ENCODE peak calls at places on chromosomes 4 and X, in four cellular contexts. One of them, this sample, is unnamed.
A peak's percentile ranks its signal among the peaks of the same experiment; 100 is the strongest.

GRCh38 chr4:168784786-168785461 is 225.1 kb downstream of the CBR4 start:
- DNase-seq in dorsolateral prefrontal cortex: no peak
- DNase-seq in mammary epithelial cell: peak; percentile 95
- DNase-seq in DND-41: no peak
- DNase-seq in this sample: peak; percentile 33

GRCh38 chrX:118976599-118977340 is 2.4 kb downstream of the LONRF3 start:
- DNase-seq in dorsolateral prefrontal cortex: no peak
- DNase-seq in mammary epithelial cell: no peak
- DNase-seq in DND-41: no peak
- DNase-seq in this sample: no peak

GRCh38 chrX:145003443-145003842 is 243.9 kb upstream of the SPANXN1 start:
- DNase-seq in dorsolateral prefrontal cortex: no peak
- DNase-seq in mammary epithelial cell: peak; percentile 76
- DNase-seq in DND-41: no peak
- DNase-seq in this sample: no peak

GRCh38 chr4:89324671-89325070 is 17.1 kb upstream of the GPRIN3 start:
- DNase-seq in dorsolateral prefrontal cortex: no peak
- DNase-seq in mammary epithelial cell: no peak
- DNase-seq in DND-41: no peak
- DNase-seq in this sample: no peak

GRCh38 chr4:109065006-109065405 is 237.5 kb downstream of the COL25A1 start:
- DNase-seq in dorsolateral prefrontal cortex: no peak
- DNase-seq in mammary epithelial cell: no peak
- DNase-seq in DND-41: no peak
- DNase-seq in this sample: no peak

GRCh38 chr4:149101649-149102048 is 659.4 kb upstream of the NR3C2 start:
- DNase-seq in dorsolateral prefrontal cortex: no peak
- DNase-seq in mammary epithelial cell: no peak
- DNase-seq in DND-41: no peak
- DNase-seq in this sample: no peak

GRCh38 chr4:128812360-128812958 is 3.0 kb downstream of the JADE1 start:
- DNase-seq in dorsolateral prefrontal cortex: no peak
- DNase-seq in mammary epithelial cell: peak; percentile 63
- DNase-seq in DND-41: no peak
- DNase-seq in this sample: peak; percentile 59

GRCh38 chrX:66698273-66699204 is 59.7 kb upstream of the EDA2R start:
- DNase-seq in dorsolateral prefrontal cortex: no peak
- DNase-seq in mammary epithelial cell: no peak
- DNase-seq in DND-41: no peak
- DNase-seq in this sample: no peak

GRCh38 chr4:90127706-90128345 is 632 bp downstream of the CCSER1 start:
- DNase-seq in dorsolateral prefrontal cortex: no peak
- DNase-seq in mammary epithelial cell: peak; percentile 25
- DNase-seq in DND-41: no peak
- DNase-seq in this sample: no peak

GRCh38 chr4:78325244-78326187 is 226.1 kb upstream of the ANXA3 start:
- DNase-seq in dorsolateral prefrontal cortex: no peak
- DNase-seq in mammary epithelial cell: peak; percentile 11
- DNase-seq in DND-41: no peak
- DNase-seq in this sample: no peak

GRCh38 chr4:56630876-56631666 is 50.0 kb downstream of the HOPX start:
- DNase-seq in dorsolateral prefrontal cortex: no peak
- DNase-seq in mammary epithelial cell: no peak
- DNase-seq in DND-41: no peak
- DNase-seq in this sample: no peak

GRCh38 chr4:17232575-17233253 is 279.2 kb downstream of the QDPR start:
- DNase-seq in dorsolateral prefrontal cortex: no peak
- DNase-seq in mammary epithelial cell: no peak
- DNase-seq in DND-41: no peak
- DNase-seq in this sample: no peak

GRCh38 chr4:2256156-2256731 is 5.7 kb downstream of the MXD4 start:
- DNase-seq in dorsolateral prefrontal cortex: peak; percentile 15
- DNase-seq in mammary epithelial cell: no peak
- DNase-seq in DND-41: peak; percentile 2
- DNase-seq in this sample: no peak

GRCh38 chr4:165013691-165014090 is 18.1 kb upstream of the TRIM60 start:
- DNase-seq in dorsolateral prefrontal cortex: no peak
- DNase-seq in mammary epithelial cell: no peak
- DNase-seq in DND-41: no peak
- DNase-seq in this sample: no peak

GRCh38 chr4:89249716-89250361 is 57.8 kb downstream of the GPRIN3 start:
- DNase-seq in dorsolateral prefrontal cortex: no peak
- DNase-seq in mammary epithelial cell: no peak
- DNase-seq in DND-41: no peak
- DNase-seq in this sample: no peak

GRCh38 chr4:114038762-114039392 is 59.4 kb upstream of the ARSJ start:
- DNase-seq in dorsolateral prefrontal cortex: no peak
- DNase-seq in mammary epithelial cell: no peak
- DNase-seq in DND-41: no peak
- DNase-seq in this sample: no peak

GRCh38 chr4:177759714-177760113 is 317.5 kb upstream of the AGA start:
- DNase-seq in dorsolateral prefrontal cortex: no peak
- DNase-seq in mammary epithelial cell: peak; percentile 84
- DNase-seq in DND-41: no peak
- DNase-seq in this sample: peak; percentile 4

GRCh38 chrX:2311483-2311882 is 189.3 kb downstream of the DHRSX start:
- DNase-seq in dorsolateral prefrontal cortex: no peak
- DNase-seq in mammary epithelial cell: no peak
- DNase-seq in DND-41: no peak
- DNase-seq in this sample: no peak

GRCh38 chrX:110462957-110463356 is 104.3 kb downstream of the RTL9 start:
- DNase-seq in dorsolateral prefrontal cortex: no peak
- DNase-seq in mammary epithelial cell: no peak
- DNase-seq in DND-41: no peak
- DNase-seq in this sample: peak; percentile 7

GRCh38 chr4:78439328-78439727 is 112.2 kb upstream of the ANXA3 start:
- DNase-seq in dorsolateral prefrontal cortex: no peak
- DNase-seq in mammary epithelial cell: no peak
- DNase-seq in DND-41: no peak
- DNase-seq in this sample: no peak

GRCh38 chr4:1072830-1073446 is 40.4 kb downstream of the RNF212 start:
- DNase-seq in dorsolateral prefrontal cortex: no peak
- DNase-seq in mammary epithelial cell: peak; percentile 55
- DNase-seq in DND-41: peak; percentile 51
- DNase-seq in this sample: peak; percentile 32

GRCh38 chr4:39812500-39812899 is 114.6 kb downstream of the UBE2K start:
- DNase-seq in dorsolateral prefrontal cortex: no peak
- DNase-seq in mammary epithelial cell: no peak
- DNase-seq in DND-41: no peak
- DNase-seq in this sample: no peak

GRCh38 chr4:25978327-25978726 is 64.3 kb downstream of the SMIM20 start:
- DNase-seq in dorsolateral prefrontal cortex: no peak
- DNase-seq in mammary epithelial cell: no peak
- DNase-seq in DND-41: no peak
- DNase-seq in this sample: no peak

GRCh38 chr4:25973346-25973745 is 59.3 kb downstream of the SMIM20 start:
- DNase-seq in dorsolateral prefrontal cortex: no peak
- DNase-seq in mammary epithelial cell: no peak
- DNase-seq in DND-41: no peak
- DNase-seq in this sample: no peak

GRCh38 chr4:25981749-25982148 is 67.7 kb downstream of the SMIM20 start:
- DNase-seq in dorsolateral prefrontal cortex: no peak
- DNase-seq in mammary epithelial cell: no peak
- DNase-seq in DND-41: no peak
- DNase-seq in this sample: no peak

GRCh38 chr4:25977397-25978170 is 63.6 kb downstream of the SMIM20 start:
- DNase-seq in dorsolateral prefrontal cortex: no peak
- DNase-seq in mammary epithelial cell: no peak
- DNase-seq in DND-41: no peak
- DNase-seq in this sample: no peak

GRCh38 chr4:25976780-25977179 is 62.8 kb downstream of the SMIM20 start:
- DNase-seq in dorsolateral prefrontal cortex: no peak
- DNase-seq in mammary epithelial cell: no peak
- DNase-seq in DND-41: no peak
- DNase-seq in this sample: no peak
- TF ChIP-seq CTCF in dorsolateral prefrontal cortex: no peak
- TF ChIP-seq CTCF in mammary epithelial cell: no peak
- TF ChIP-seq CTCF in DND-41: no peak
- TF ChIP-seq CTCF in this sample: no peak

GRCh38 chr4:139555705-139556070 is 331 bp downstream of the SETD7 start:
- DNase-seq in dorsolateral prefrontal cortex: peak; percentile 27
- DNase-seq in mammary epithelial cell: no peak
- DNase-seq in DND-41: no peak
- DNase-seq in this sample: peak; percentile 28

GRCh38 chr4:139554726-139555072 is 1.3 kb downstream of the SETD7 start:
- DNase-seq in dorsolateral prefrontal cortex: no peak
- DNase-seq in mammary epithelial cell: no peak
- DNase-seq in DND-41: no peak
- DNase-seq in this sample: no peak

GRCh38 chr4:139556071-139556734 is at the start of gene SETD7:
- DNase-seq in dorsolateral prefrontal cortex: peak; percentile 62
- DNase-seq in mammary epithelial cell: peak; percentile 78
- DNase-seq in DND-41: peak; percentile 78
- DNase-seq in this sample: peak; percentile 80

GRCh38 chr4:139553751-139554670 is 2.0 kb downstream of the SETD7 start:
- DNase-seq in dorsolateral prefrontal cortex: no peak
- DNase-seq in mammary epithelial cell: no peak
- DNase-seq in DND-41: no peak
- DNase-seq in this sample: no peak

GRCh38 chr4:139555073-139555704 is 830 bp downstream of the SETD7 start:
- DNase-seq in dorsolateral prefrontal cortex: peak; percentile 72
- DNase-seq in mammary epithelial cell: peak; percentile 81
- DNase-seq in DND-41: peak; percentile 90
- DNase-seq in this sample: peak; percentile 69
- H3K27ac ChIP-seq in dorsolateral prefrontal cortex: peak overlapping the region; percentile 96
- H3K27ac ChIP-seq in mammary epithelial cell: peak overlapping the region; percentile 63
- H3K27ac ChIP-seq in DND-41: peak overlapping the region; percentile 75
- H3K27ac ChIP-seq in this sample: peak overlapping the region; percentile 89

GRCh38 chr4:73620115-73620792 is at the start of gene RASSF6:
- DNase-seq in dorsolateral prefrontal cortex: no peak
- DNase-seq in mammary epithelial cell: peak; percentile 91
- DNase-seq in DND-41: no peak
- DNase-seq in this sample: peak; percentile 65
- TF ChIP-seq CTCF in dorsolateral prefrontal cortex: no peak
- TF ChIP-seq CTCF in mammary epithelial cell: peak; percentile 25
- TF ChIP-seq CTCF in DND-41: no peak
- TF ChIP-seq CTCF in this sample: no peak

GRCh38 chr4:16085822-16086221 is 2.0 kb upstream of the PROM1 start:
- DNase-seq in dorsolateral prefrontal cortex: no peak
- DNase-seq in mammary epithelial cell: no peak
- DNase-seq in DND-41: no peak
- DNase-seq in this sample: no peak

GRCh38 chr4:16082038-16082423 is 1.8 kb downstream of the PROM1 start:
- DNase-seq in dorsolateral prefrontal cortex: no peak
- DNase-seq in mammary epithelial cell: no peak
- DNase-seq in DND-41: no peak
- DNase-seq in this sample: no peak

GRCh38 chr4:16083217-16084191 is at the start of gene PROM1:
- DNase-seq in dorsolateral prefrontal cortex: no peak
- DNase-seq in mammary epithelial cell: no peak
- DNase-seq in DND-41: no peak
- DNase-seq in this sample: no peak

GRCh38 chr4:16079046-16079445 is 4.8 kb downstream of the PROM1 start:
- DNase-seq in dorsolateral prefrontal cortex: no peak
- DNase-seq in mammary epithelial cell: peak; percentile 77
- DNase-seq in DND-41: no peak
- DNase-seq in this sample: no peak

DNA sequence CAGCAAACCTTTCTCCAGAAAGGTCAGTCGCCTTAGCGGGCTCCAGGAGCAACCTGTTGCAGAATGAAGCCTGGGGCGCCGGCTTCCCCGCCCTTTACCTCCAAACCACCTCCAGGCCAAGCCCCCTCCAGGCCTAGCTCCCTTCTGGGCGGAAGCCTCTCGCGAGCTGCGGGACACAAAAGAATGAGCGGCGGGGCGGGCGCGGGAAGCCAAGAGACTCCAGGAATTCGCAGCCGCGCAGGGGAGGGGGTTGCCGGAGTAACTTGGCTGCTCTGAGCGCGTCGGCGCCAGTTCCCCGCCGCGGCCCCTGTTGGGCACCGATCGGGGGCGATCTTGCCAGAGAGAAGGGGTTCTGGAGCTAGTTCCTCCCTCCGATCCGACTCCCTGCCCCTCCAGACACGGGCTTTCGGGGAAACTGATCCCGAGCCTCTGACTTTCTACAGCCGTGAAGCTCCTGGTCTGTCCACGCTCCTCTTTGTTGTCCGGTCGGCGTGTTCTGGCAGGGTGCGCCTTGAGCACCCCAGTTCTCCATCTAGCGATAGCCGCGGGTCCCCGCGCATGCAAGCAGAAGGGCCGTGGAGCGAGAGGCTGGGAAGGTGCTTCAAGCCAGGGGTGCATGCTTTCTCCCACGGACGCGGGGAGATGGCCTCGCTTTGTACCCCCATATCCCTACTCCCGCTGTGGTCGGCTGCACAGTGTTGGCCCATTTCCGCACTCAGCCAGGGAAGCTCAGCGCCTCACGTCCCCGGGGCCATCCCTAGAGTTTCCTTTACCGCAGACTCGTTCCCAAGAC is 1.2 kb downstream of the PROM1 start:
- DNase-seq in dorsolateral prefrontal cortex: no peak
- DNase-seq in mammary epithelial cell: peak; percentile 9
- DNase-seq in DND-41: no peak
- DNase-seq in this sample: peak; percentile 11
- H3K27ac ChIP-seq in dorsolateral prefrontal cortex: no peak overlapping the region
- H3K27ac ChIP-seq in mammary epithelial cell: no peak overlapping the region
- H3K27ac ChIP-seq in DND-41: no peak overlapping the region
- H3K27ac ChIP-seq in this sample: no peak overlapping the region

GRCh38 chr4:187993827-187994226 is 1.7 kb upstream of the ZFP42 start:
- DNase-seq in dorsolateral prefrontal cortex: no peak
- DNase-seq in mammary epithelial cell: no peak
- DNase-seq in DND-41: no peak
- DNase-seq in this sample: no peak
- TF ChIP-seq CTCF in dorsolateral prefrontal cortex: no peak
- TF ChIP-seq CTCF in mammary epithelial cell: no peak
- TF ChIP-seq CTCF in DND-41: no peak
- TF ChIP-seq CTCF in this sample: no peak

DNA sequence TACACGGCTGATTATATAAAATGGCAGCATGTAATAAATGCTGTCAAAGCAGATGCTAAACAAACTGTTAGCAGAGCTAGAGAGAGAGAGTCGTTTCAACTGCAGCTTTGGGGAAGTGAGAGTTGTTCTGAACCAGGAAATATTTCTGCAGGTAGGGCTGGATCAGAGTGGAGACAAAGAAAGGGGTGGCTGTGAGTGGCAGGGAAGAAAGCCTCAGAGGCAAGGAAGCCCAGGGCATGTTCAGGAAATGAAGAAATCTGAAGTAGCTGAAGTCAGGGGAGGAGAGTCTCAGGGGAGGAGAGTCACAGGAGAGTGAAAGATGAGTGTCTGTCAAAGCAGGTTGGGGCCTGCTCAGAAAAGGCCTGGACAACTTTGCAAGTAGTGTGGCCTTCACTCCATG is 48.4 kb upstream of the RPS6KA3 start:
- DNase-seq in dorsolateral prefrontal cortex: no peak
- DNase-seq in mammary epithelial cell: peak; percentile 71
- DNase-seq in DND-41: no peak
- DNase-seq in this sample: peak; percentile 62
- H3K27ac ChIP-seq in dorsolateral prefrontal cortex: no peak overlapping the region
- H3K27ac ChIP-seq in mammary epithelial cell: no peak overlapping the region
- H3K27ac ChIP-seq in DND-41: no peak overlapping the region
- H3K27ac ChIP-seq in this sample: no peak overlapping the region

DNA sequence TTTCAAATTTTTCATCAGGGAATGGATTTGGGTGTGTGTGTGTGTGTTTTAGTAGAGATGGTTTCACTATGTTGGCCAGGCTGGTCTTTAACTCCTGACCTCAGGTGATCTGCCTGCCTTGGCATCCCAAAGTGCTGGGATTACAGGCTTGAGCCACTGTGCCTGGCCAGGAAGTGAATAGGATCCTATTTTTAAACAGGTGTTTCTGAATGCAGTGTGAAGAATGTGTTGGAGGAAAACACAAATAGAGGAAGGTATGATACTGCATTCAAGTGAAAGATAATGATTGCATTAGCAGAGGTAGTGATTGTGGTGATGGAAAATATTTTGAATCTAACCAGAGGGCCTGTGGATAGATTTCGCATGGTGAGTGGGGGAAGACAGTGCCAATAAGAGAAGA is 189.6 kb downstream of the TENM3 start:
- DNase-seq in dorsolateral prefrontal cortex: no peak
- DNase-seq in mammary epithelial cell: no peak
- DNase-seq in DND-41: no peak
- DNase-seq in this sample: no peak
- TF ChIP-seq CTCF in dorsolateral prefrontal cortex: no peak
- TF ChIP-seq CTCF in mammary epithelial cell: no peak
- TF ChIP-seq CTCF in DND-41: no peak
- TF ChIP-seq CTCF in this sample: no peak